ENCODE peak calls at places on chromosomes 1 and 21, in nine cellular contexts. G, P, N, F, A, L, S, E and V are unnamed samples. For H3K4me1, the result is how much of the 10 kb centered on the place peaks cover.

GRCh38 chr21:41142051-41142795 is 25.7 kb upstream of the BACE2 start:
- DNase-seq in G (no peak), P (no peak), N (no peak), F (no peak), A (no peak), L (peak), S (no peak), E (no peak), V (peak)

GRCh38 chr1:6782151-6782550 is 3.1 kb upstream of the CAMTA1 start:
- DNase-seq in G (no peak), P (peak), N (no peak), F (no peak), A (no peak), L (no peak), S (no peak), E (no peak), V (no peak)

GRCh38 chr1:61839702-61840101 is 97.4 kb downstream of the PATJ start:
- DNase-seq in G (no peak), P (no peak), N (no peak), F (no peak), A (no peak), L (no peak), S (no peak), E (no peak), V (no peak)

GRCh38 chr1:51168266-51168845 is 66.3 kb downstream of the C1orf185 start:
- DNase-seq in G (no peak), P (no peak), N (no peak), F (no peak), A (no peak), L (no peak), S (no peak), E (no peak), V (no peak)

GRCh38 chr1:109883248-109883955 is 27.2 kb upstream of the CSF1 start:
- DNase-seq in G (no peak), P (no peak), N (no peak), F (no peak), A (no peak), L (no peak), S (no peak), E (peak), V (no peak)

GRCh38 chr1:244678687-244679086 is 25.8 kb downstream of the DESI2 start:
- DNase-seq in G (no peak), P (no peak), N (no peak), F (no peak), A (no peak), L (no peak), S (no peak), E (no peak), V (no peak)

GRCh38 chr1:24294757-24295371 is 24.3 kb upstream of the GRHL3 start:
- DNase-seq in G (no peak), P (no peak), N (no peak), F (no peak), A (peak), L (peak), S (no peak), E (no peak), V (no peak)

GRCh38 chr21:44084496-44085241 is 22.5 kb upstream of the PWP2 start:
- DNase-seq in G (no peak), P (no peak), N (no peak), F (no peak), A (peak), L (no peak), S (no peak), E (no peak), V (no peak)

GRCh38 chr1:218661411-218661810 is 316.3 kb downstream of the TGFB2 start:
- DNase-seq in G (no peak), P (no peak), N (no peak), F (no peak), A (no peak), L (no peak), S (no peak), E (no peak), V (no peak)

GRCh38 chr1:28296401-28297220 is 32.2 kb upstream of the MED18 start:
- DNase-seq in G (peak), P (no peak), N (no peak), F (no peak), A (no peak), L (peak), S (peak), E (no peak), V (no peak)

GRCh38 chr1:94670273-94670672 is 128.7 kb upstream of the F3 start:
- DNase-seq in G (no peak), P (no peak), N (no peak), F (no peak), A (no peak), L (no peak), S (no peak), E (no peak), V (no peak)

GRCh38 chr1:240706150-240706904 is 94.4 kb upstream of the GREM2 start:
- DNase-seq in G (no peak), P (no peak), N (no peak), F (no peak), A (no peak), L (no peak), S (no peak), E (no peak), V (no peak)

GRCh38 chr1:6783956-6784559 is 1.2 kb upstream of the CAMTA1 start:
- DNase-seq in G (no peak), P (peak), N (no peak), F (peak), A (no peak), L (no peak), S (no peak), E (no peak), V (no peak)

GRCh38 chr1:156076609-156077429 is 5.4 kb downstream of the MEX3A start:
- DNase-seq in G (no peak), P (peak), N (no peak), F (peak), A (peak), L (no peak), S (no peak), E (peak), V (no peak)

GRCh38 chr21:21232320-21232719 is 234.1 kb downstream of the NCAM2 start:
- DNase-seq in G (peak), P (peak), N (no peak), F (no peak), A (no peak), L (no peak), S (peak), E (no peak), V (no peak)

GRCh38 chr21:45451771-45452182 is 46.8 kb downstream of the COL18A1 start:
- DNase-seq in G (no peak), P (no peak), N (peak), F (no peak), A (no peak), L (no peak), S (no peak), E (no peak), V (no peak)
- H3K4me1 ChIP-seq in G (under half), P (under half), N (under half), F (under half), A (under half), L (under half), S (under half), E (under half), V (under half)

DNA sequence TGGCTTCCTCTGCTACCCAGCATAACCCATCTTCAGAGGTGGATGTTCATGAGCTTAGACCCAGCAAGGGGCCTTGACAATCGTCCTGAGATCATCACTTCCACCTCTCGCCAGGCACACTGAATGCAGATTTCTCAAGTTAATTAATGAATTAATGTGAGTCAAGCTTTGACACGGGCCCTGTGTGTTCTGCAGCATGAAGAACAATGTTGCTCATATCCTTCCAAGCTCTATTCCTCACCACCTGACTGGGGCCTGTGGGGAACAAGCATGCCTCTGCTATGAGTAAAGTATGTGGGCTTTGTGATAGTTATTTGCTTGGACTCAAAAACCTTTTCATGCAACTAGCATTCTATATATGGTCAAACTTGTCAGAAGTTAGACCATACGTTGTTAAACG is 122.0 kb downstream of the SEC16B start:
- DNase-seq in G (no peak), P (no peak), N (no peak), F (no peak), A (no peak), L (no peak), S (no peak), E (no peak), V (no peak)
- H3K27ac ChIP-seq in G (no peak), P (no peak), N (no peak), F (no peak), A (no peak), L (no peak), S (no peak), E (no peak), V (no peak)

DNA sequence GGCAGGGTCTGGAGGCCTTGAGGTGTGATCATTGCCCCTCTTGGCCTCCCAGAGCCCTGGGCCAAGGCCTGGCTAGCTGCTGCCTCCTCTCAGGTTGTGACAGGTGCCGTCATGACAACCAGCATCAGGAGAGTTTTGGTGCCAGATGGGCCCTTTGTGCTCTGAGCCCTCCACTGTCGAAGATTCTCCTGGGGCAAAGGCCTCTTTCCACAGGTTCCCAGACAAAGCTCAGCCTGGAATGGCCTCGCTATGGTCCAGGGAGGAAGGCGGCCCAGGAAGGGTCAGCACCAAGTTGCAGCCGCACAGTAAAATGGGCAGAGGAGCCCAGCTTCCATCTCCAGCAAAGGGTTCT is 78.4 kb downstream of the ALPL start:
- DNase-seq in G (no peak), P (no peak), N (no peak), F (no peak), A (no peak), L (no peak), S (no peak), E (no peak), V (no peak)
- H3K4me1 ChIP-seq in G (under half), P (under half), N (under half), F (under half), A (under half), L (under half), S (under half), E (under half), V (under half)

GRCh38 chr1:39826583-39826982 is 37.9 kb upstream of the BMP8B start:
- DNase-seq in G (no peak), P (no peak), N (no peak), F (no peak), A (no peak), L (no peak), S (no peak), E (no peak), V (no peak)

GRCh38 chr1:39828734-39829133 is 40.1 kb upstream of the BMP8B start:
- DNase-seq in G (no peak), P (no peak), N (no peak), F (no peak), A (no peak), L (no peak), S (no peak), E (no peak), V (no peak)

GRCh38 chr1:39827201-39827600 is 38.5 kb upstream of the BMP8B start:
- DNase-seq in G (no peak), P (no peak), N (no peak), F (no peak), A (no peak), L (no peak), S (no peak), E (no peak), V (no peak)

GRCh38 chr1:39822146-39822545 is 33.5 kb upstream of the BMP8B start:
- DNase-seq in G (no peak), P (no peak), N (no peak), F (no peak), A (no peak), L (no peak), S (no peak), E (no peak), V (no peak)

GRCh38 chr1:39825432-39825941 is 36.8 kb upstream of the BMP8B start:
- DNase-seq in G (no peak), P (no peak), N (no peak), F (peak), A (no peak), L (no peak), S (no peak), E (no peak), V (no peak)
- H3K27ac ChIP-seq in G (no peak), P (no peak), N (no peak), F (no peak), A (no peak), L (no peak), S (no peak), E (no peak), V (no peak)

GRCh38 chr1:63623952-63624351 is 30.7 kb downstream of the PGM1 start:
- DNase-seq in G (peak), P (no peak), N (no peak), F (no peak), A (no peak), L (no peak), S (peak), E (no peak), V (no peak)
- H3K4me1 ChIP-seq in G (under half), P (under half), N (under half), F (under half), A (under half), L (under half), S (under half), E (under half), V (under half)

GRCh38 chr1:231421616-231421970 is 494 bp downstream of the EGLN1 start:
- DNase-seq in G (no peak), P (peak), N (peak), F (peak), A (no peak), L (no peak), S (peak), E (peak), V (no peak)

GRCh38 chr1:231424950-231425805 is 3.1 kb upstream of the EGLN1 start:
- DNase-seq in G (no peak), P (no peak), N (no peak), F (no peak), A (no peak), L (no peak), S (no peak), E (no peak), V (no peak)

GRCh38 chr1:231422798-231423309 is 767 bp upstream of the EGLN1 start:
- DNase-seq in G (no peak), P (no peak), N (no peak), F (no peak), A (no peak), L (no peak), S (no peak), E (no peak), V (no peak)

GRCh38 chr1:231421971-231422797 is at the start of gene EGLN1:
- DNase-seq in G (peak), P (peak), N (peak), F (peak), A (peak), L (peak), S (peak), E (peak), V (peak)

GRCh38 chr1:231423648-231424047 is 1.6 kb upstream of the EGLN1 start:
- DNase-seq in G (no peak), P (no peak), N (no peak), F (no peak), A (no peak), L (peak), S (no peak), E (no peak), V (no peak)
- H3K27ac ChIP-seq in G (no peak), P (no peak), N (no peak), F (no peak), A (no peak), L (peak), S (no peak), E (peak), V (peak)

GRCh38 chr1:227789042-227789880 is 26.2 kb upstream of the PRSS38 start:
- DNase-seq in G (no peak), P (no peak), N (no peak), F (no peak), A (peak), L (no peak), S (no peak), E (no peak), V (no peak)

GRCh38 chr1:227790868-227791267 is 24.6 kb upstream of the PRSS38 start:
- DNase-seq in G (no peak), P (no peak), N (no peak), F (no peak), A (no peak), L (no peak), S (no peak), E (no peak), V (no peak)

GRCh38 chr1:227788279-227789041 is 27.0 kb upstream of the PRSS38 start:
- DNase-seq in G (peak), P (no peak), N (no peak), F (peak), A (peak), L (no peak), S (peak), E (no peak), V (no peak)

GRCh38 chr1:227791425-227792090 is 23.9 kb upstream of the PRSS38 start:
- DNase-seq in G (no peak), P (no peak), N (no peak), F (no peak), A (no peak), L (no peak), S (no peak), E (no peak), V (no peak)

GRCh38 chr1:227789881-227790400 is 25.5 kb upstream of the PRSS38 start:
- DNase-seq in G (no peak), P (no peak), N (no peak), F (no peak), A (no peak), L (no peak), S (no peak), E (no peak), V (no peak)
- H3K4me1 ChIP-seq in G (under half), P (under half), N (under half), F (under half), A (under half), L (under half), S (under half), E (under half), V (under half)